ENCODE peak calls at places on chromosomes 3 and 15, in six cellular contexts. One of them, this sample, is unnamed. For H3K27me3, the result is how much of the 10 kb centered on the place peaks cover.

GRCh38 chr3:13401149-13401548 is 19.0 kb downstream of the NUP210 start:
- DNase-seq in SJSA1: no peak
- DNase-seq in endodermal cell: no peak
- DNase-seq in CD4-positive, CD25-positive, alpha-beta regulatory T cell: no peak
- DNase-seq in mesendoderm: no peak
- DNase-seq in right atrium auricular region: no peak
- DNase-seq in this sample: no peak

GRCh38 chr15:41944313-41944940 is 27.9 kb downstream of the EHD4 start:
- DNase-seq in endodermal cell: peak
- DNase-seq in CD4-positive, CD25-positive, alpha-beta regulatory T cell: no peak
- DNase-seq in right atrium auricular region: peak
- DNase-seq in mesendoderm: peak
- DNase-seq in SJSA1: peak
- DNase-seq in this sample: no peak

GRCh38 chr3:156743859-156744258 is 69.5 kb downstream of the TIPARP start:
- DNase-seq in right atrium auricular region: no peak
- DNase-seq in CD4-positive, CD25-positive, alpha-beta regulatory T cell: no peak
- DNase-seq in mesendoderm: peak
- DNase-seq in SJSA1: no peak
- DNase-seq in endodermal cell: peak
- DNase-seq in this sample: peak

GRCh38 chr3:167913218-167913902 is 177.8 kb downstream of the SERPINI1 start:
- DNase-seq in endodermal cell: peak
- DNase-seq in mesendoderm: peak
- DNase-seq in SJSA1: no peak
- DNase-seq in CD4-positive, CD25-positive, alpha-beta regulatory T cell: no peak
- DNase-seq in right atrium auricular region: no peak
- DNase-seq in this sample: peak

GRCh38 chr3:79040701-79041100 is 727.1 kb downstream of the ROBO1 start:
- DNase-seq in SJSA1: peak
- DNase-seq in mesendoderm: no peak
- DNase-seq in endodermal cell: no peak
- DNase-seq in CD4-positive, CD25-positive, alpha-beta regulatory T cell: no peak
- DNase-seq in right atrium auricular region: no peak
- DNase-seq in this sample: no peak

GRCh38 chr3:64209866-64210609 is 15.2 kb downstream of the PRICKLE2 start:
- DNase-seq in CD4-positive, CD25-positive, alpha-beta regulatory T cell: no peak
- DNase-seq in mesendoderm: no peak
- DNase-seq in endodermal cell: no peak
- DNase-seq in right atrium auricular region: peak
- DNase-seq in SJSA1: no peak
- DNase-seq in this sample: no peak

GRCh38 chr3:187550446-187550845 is 119.7 kb downstream of the SST start:
- DNase-seq in CD4-positive, CD25-positive, alpha-beta regulatory T cell: no peak
- DNase-seq in SJSA1: peak
- DNase-seq in right atrium auricular region: no peak
- DNase-seq in mesendoderm: no peak
- DNase-seq in endodermal cell: no peak
- DNase-seq in this sample: no peak

GRCh38 chr3:148955544-148956346 is 35.6 kb upstream of the GYG1 start:
- DNase-seq in CD4-positive, CD25-positive, alpha-beta regulatory T cell: peak
- DNase-seq in mesendoderm: peak
- DNase-seq in right atrium auricular region: peak
- DNase-seq in endodermal cell: peak
- DNase-seq in SJSA1: peak
- DNase-seq in this sample: peak

GRCh38 chr15:37109151-37109912 is 9.0 kb upstream of the MEIS2 start:
- DNase-seq in right atrium auricular region: no peak
- DNase-seq in endodermal cell: peak
- DNase-seq in CD4-positive, CD25-positive, alpha-beta regulatory T cell: no peak
- DNase-seq in SJSA1: no peak
- DNase-seq in mesendoderm: peak
- DNase-seq in this sample: peak

GRCh38 chr15:41493205-41493901 is at the start of gene ITPKA:
- DNase-seq in SJSA1: peak
- DNase-seq in endodermal cell: peak
- DNase-seq in CD4-positive, CD25-positive, alpha-beta regulatory T cell: peak
- DNase-seq in mesendoderm: peak
- DNase-seq in right atrium auricular region: peak
- DNase-seq in this sample: peak

GRCh38 chr3:128323206-128324081 is 143.2 kb downstream of the DNAJB8 start:
- DNase-seq in mesendoderm: no peak
- DNase-seq in SJSA1: no peak
- DNase-seq in endodermal cell: peak
- DNase-seq in CD4-positive, CD25-positive, alpha-beta regulatory T cell: no peak
- DNase-seq in right atrium auricular region: peak
- DNase-seq in this sample: no peak

GRCh38 chr3:48686538-48687219 is 964 bp upstream of the NCKIPSD start:
- DNase-seq in SJSA1: no peak
- DNase-seq in right atrium auricular region: no peak
- DNase-seq in mesendoderm: no peak
- DNase-seq in endodermal cell: peak
- DNase-seq in CD4-positive, CD25-positive, alpha-beta regulatory T cell: no peak
- DNase-seq in this sample: no peak

GRCh38 chr3:100900671-100901070 is 92.5 kb downstream of the ABI3BP start:
- DNase-seq in endodermal cell: no peak
- DNase-seq in CD4-positive, CD25-positive, alpha-beta regulatory T cell: no peak
- DNase-seq in mesendoderm: no peak
- DNase-seq in SJSA1: no peak
- DNase-seq in right atrium auricular region: no peak
- DNase-seq in this sample: no peak

GRCh38 chr3:155243512-155243921 is 50.0 kb downstream of the STRIT1 start:
- DNase-seq in endodermal cell: no peak
- DNase-seq in right atrium auricular region: no peak
- DNase-seq in mesendoderm: no peak
- DNase-seq in SJSA1: peak
- DNase-seq in CD4-positive, CD25-positive, alpha-beta regulatory T cell: no peak
- DNase-seq in this sample: no peak

GRCh38 chr3:37481986-37482385 is 307.6 kb upstream of the LRRFIP2 start:
- DNase-seq in SJSA1: no peak
- DNase-seq in mesendoderm: no peak
- DNase-seq in right atrium auricular region: no peak
- DNase-seq in endodermal cell: no peak
- DNase-seq in CD4-positive, CD25-positive, alpha-beta regulatory T cell: no peak
- DNase-seq in this sample: no peak

GRCh38 chr15:88378259-88378658 is 88.9 kb downstream of the MRPL46 start:
- DNase-seq in SJSA1: no peak
- DNase-seq in endodermal cell: no peak
- DNase-seq in right atrium auricular region: no peak
- DNase-seq in mesendoderm: no peak
- DNase-seq in CD4-positive, CD25-positive, alpha-beta regulatory T cell: no peak
- DNase-seq in this sample: no peak

GRCh38 chr3:163863146-163863545 is 1215.2 kb downstream of the SI start:
- DNase-seq in CD4-positive, CD25-positive, alpha-beta regulatory T cell: no peak
- DNase-seq in right atrium auricular region: no peak
- DNase-seq in mesendoderm: no peak
- DNase-seq in SJSA1: no peak
- DNase-seq in endodermal cell: no peak
- DNase-seq in this sample: no peak

GRCh38 chr3:41317718-41318117 is 118.4 kb downstream of the CTNNB1 start:
- DNase-seq in right atrium auricular region: no peak
- DNase-seq in CD4-positive, CD25-positive, alpha-beta regulatory T cell: no peak
- DNase-seq in endodermal cell: no peak
- DNase-seq in SJSA1: no peak
- DNase-seq in mesendoderm: no peak
- DNase-seq in this sample: no peak

GRCh38 chr3:12181301-12181700 is 22.6 kb upstream of the TIMP4 start:
- DNase-seq in CD4-positive, CD25-positive, alpha-beta regulatory T cell: no peak
- DNase-seq in mesendoderm: no peak
- DNase-seq in right atrium auricular region: no peak
- DNase-seq in SJSA1: no peak
- DNase-seq in endodermal cell: no peak
- DNase-seq in this sample: no peak

GRCh38 chr3:58965870-58966269 is 84.0 kb downstream of the CFAP20DC start:
- DNase-seq in right atrium auricular region: no peak
- DNase-seq in SJSA1: no peak
- DNase-seq in mesendoderm: no peak
- DNase-seq in endodermal cell: no peak
- DNase-seq in CD4-positive, CD25-positive, alpha-beta regulatory T cell: no peak
- DNase-seq in this sample: no peak

GRCh38 chr15:62895139-62895866 is 147.2 kb upstream of the TPM1 start:
- DNase-seq in SJSA1: peak
- DNase-seq in CD4-positive, CD25-positive, alpha-beta regulatory T cell: no peak
- DNase-seq in endodermal cell: no peak
- DNase-seq in right atrium auricular region: no peak
- DNase-seq in mesendoderm: no peak
- DNase-seq in this sample: no peak

GRCh38 chr15:89196994-89197393 is 24.4 kb downstream of the RLBP1 start:
- DNase-seq in SJSA1: no peak
- DNase-seq in CD4-positive, CD25-positive, alpha-beta regulatory T cell: no peak
- DNase-seq in endodermal cell: no peak
- DNase-seq in right atrium auricular region: no peak
- DNase-seq in mesendoderm: no peak
- DNase-seq in this sample: no peak

GRCh38 chr3:98894791-98895576 is 6.5 kb downstream of the DCBLD2 start:
- DNase-seq in SJSA1: no peak
- DNase-seq in right atrium auricular region: no peak
- DNase-seq in endodermal cell: no peak
- DNase-seq in CD4-positive, CD25-positive, alpha-beta regulatory T cell: no peak
- DNase-seq in mesendoderm: peak
- DNase-seq in this sample: no peak

DNA sequence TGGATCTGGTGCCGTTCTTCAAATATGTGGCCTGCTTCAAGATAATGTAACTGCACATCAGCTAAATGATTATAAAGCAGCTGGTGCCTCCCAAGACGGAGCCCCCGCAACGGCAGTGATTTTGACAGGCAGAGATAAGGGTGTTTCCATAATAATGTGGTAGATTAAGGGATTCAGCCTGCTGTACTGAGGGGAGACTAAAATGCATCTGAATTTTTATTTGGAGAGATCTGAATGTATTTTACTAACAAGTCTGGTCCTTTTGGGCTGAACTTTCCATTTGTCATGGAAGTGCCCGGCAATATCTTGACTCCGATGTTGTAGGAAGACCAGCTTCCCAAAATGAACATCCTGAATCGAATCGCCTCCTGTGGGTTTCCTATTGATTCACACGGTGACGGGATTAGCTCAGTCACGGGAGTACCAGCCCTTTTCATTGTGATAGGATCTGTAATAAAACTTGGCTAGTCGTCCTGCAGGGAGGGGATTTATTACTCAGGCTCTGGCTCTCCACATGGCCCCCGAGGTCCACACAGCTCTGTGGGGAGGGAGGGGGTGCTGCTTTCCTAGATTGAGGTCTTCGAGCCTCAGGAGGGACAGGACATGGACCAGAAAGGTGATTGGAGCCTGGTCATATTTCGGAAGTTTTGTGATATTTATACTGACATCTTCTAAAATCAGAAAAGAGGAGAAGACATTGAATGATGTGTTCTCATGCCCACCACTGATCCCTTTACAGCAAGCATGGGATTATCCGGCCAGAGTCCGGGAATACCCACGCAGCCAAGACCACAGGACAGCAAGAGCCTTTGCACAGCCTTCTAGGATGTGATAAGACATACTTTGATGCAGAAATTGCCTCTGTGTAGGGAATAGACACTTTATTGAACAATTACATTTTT is 2.5 kb upstream of the PCSK6 start:
- DNase-seq in SJSA1: no peak
- DNase-seq in mesendoderm: no peak
- DNase-seq in right atrium auricular region: peak
- DNase-seq in CD4-positive, CD25-positive, alpha-beta regulatory T cell: no peak
- DNase-seq in endodermal cell: peak
- DNase-seq in this sample: no peak
- H3K27me3 ChIP-seq in SJSA1: under half
- H3K27me3 ChIP-seq in mesendoderm: under half
- H3K27me3 ChIP-seq in right atrium auricular region: under half
- H3K27me3 ChIP-seq in CD4-positive, CD25-positive, alpha-beta regulatory T cell: under half
- H3K27me3 ChIP-seq in endodermal cell: under half
- H3K27me3 ChIP-seq in this sample: under half

DNA sequence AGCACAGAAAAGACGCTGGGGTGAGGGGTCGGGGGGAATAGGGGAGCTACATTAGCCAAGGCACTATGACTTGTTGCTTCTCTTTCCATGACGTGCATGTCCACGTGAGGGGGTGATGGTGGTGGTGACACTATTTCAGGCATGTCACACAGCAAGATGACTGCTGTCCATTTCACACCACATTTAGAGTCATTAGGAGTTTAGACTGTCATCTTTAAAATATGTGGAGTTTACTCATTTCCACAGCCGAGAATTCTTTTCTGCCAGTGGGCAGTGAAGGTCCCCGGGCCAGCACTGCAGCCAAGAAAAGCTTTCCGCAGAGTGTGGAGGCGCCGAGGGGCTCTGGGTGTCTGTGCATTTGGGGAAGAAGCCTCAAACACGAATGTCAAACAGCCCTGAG is 954 bp upstream of the DGKG start:
- DNase-seq in mesendoderm: no peak
- DNase-seq in CD4-positive, CD25-positive, alpha-beta regulatory T cell: no peak
- DNase-seq in SJSA1: no peak
- DNase-seq in right atrium auricular region: peak
- DNase-seq in endodermal cell: no peak
- DNase-seq in this sample: no peak
- H3K27me3 ChIP-seq in mesendoderm: under half
- H3K27me3 ChIP-seq in CD4-positive, CD25-positive, alpha-beta regulatory T cell: under half
- H3K27me3 ChIP-seq in SJSA1: under half
- H3K27me3 ChIP-seq in right atrium auricular region: under half
- H3K27me3 ChIP-seq in endodermal cell: half or more
- H3K27me3 ChIP-seq in this sample: half or more

DNA sequence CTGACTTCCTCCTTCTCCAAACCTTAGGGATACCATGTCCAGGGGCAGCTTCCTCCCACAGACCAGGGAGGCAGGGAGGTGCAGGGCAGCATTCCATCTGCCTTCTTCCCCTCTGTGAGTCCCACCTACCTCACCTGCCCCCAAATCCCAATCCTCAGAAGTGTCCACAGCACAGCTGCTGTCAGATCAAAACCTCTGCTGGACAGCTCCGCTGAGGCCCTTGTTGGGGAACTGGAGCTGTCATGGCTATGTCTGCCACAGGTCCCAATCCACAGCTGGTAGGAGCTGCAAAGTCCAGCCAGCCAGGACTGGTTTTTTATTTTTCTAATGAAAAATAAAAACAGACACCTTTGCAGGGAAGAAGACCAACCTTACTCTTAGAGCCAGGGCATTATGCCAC is 40.7 kb upstream of the TBC1D21 start:
- DNase-seq in CD4-positive, CD25-positive, alpha-beta regulatory T cell: no peak
- DNase-seq in endodermal cell: peak
- DNase-seq in right atrium auricular region: no peak
- DNase-seq in mesendoderm: peak
- DNase-seq in SJSA1: no peak
- DNase-seq in this sample: peak
- H3K27me3 ChIP-seq in CD4-positive, CD25-positive, alpha-beta regulatory T cell: under half
- H3K27me3 ChIP-seq in endodermal cell: under half
- H3K27me3 ChIP-seq in right atrium auricular region: under half
- H3K27me3 ChIP-seq in mesendoderm: under half
- H3K27me3 ChIP-seq in SJSA1: under half
- H3K27me3 ChIP-seq in this sample: under half

DNA sequence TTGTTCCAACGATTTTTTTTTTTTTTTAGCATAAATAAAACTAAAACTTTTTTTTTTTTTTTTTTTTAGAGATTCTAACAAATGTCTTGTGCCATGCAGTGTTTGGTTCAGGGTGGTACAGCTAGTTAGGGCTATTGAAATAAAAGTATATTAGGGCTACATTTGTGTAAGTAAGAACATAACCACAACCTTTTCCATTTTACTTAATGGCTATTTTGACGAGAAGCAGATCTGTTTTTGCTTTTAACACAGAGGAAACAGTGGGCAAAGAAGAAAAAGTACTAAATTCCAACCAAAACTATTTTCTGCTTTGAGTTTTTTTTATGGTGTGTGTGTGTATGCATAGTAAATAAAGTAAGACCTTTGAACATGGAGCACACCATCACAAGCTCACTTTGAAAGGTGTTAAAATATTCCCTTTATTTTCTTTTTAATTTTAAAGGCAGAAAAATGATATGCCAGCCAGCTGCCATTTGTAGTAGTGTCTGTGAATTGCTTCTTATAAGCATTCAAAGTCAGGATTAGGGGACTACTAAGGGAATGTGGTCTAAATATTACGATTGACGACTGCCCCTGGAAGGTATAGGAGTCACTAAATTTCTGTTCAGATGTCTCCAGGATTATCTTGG is 3.0 kb downstream of the RARB start:
- DNase-seq in SJSA1: peak
- DNase-seq in mesendoderm: no peak
- DNase-seq in endodermal cell: no peak
- DNase-seq in CD4-positive, CD25-positive, alpha-beta regulatory T cell: no peak
- DNase-seq in right atrium auricular region: no peak
- DNase-seq in this sample: no peak
- H3K27me3 ChIP-seq in SJSA1: under half
- H3K27me3 ChIP-seq in mesendoderm: under half
- H3K27me3 ChIP-seq in endodermal cell: under half
- H3K27me3 ChIP-seq in CD4-positive, CD25-positive, alpha-beta regulatory T cell: under half
- H3K27me3 ChIP-seq in right atrium auricular region: under half
- H3K27me3 ChIP-seq in this sample: under half

This sample was measured in GM23338.